ENCODE peak calls at places on chromosomes 2 and 18, in nine cellular contexts. W is suprapubic skin, P is GM12878, X is right lobe of liver, F is HCT116, D is adrenal gland, G is stomach, T is A549, U is Peyer's patch. O is an unnamed sample.

GRCh38 chr2:230160112-230160660 is 59.6 kb downstream of the SP110 start:
- DNase-seq in W (no peak), P (peak), X (peak), F (peak), D (peak), G (peak), T (peak), U (peak), O (no peak)

GRCh38 chr2:236644502-236644911 is 74.9 kb downstream of the ACKR3 start:
- DNase-seq in W (peak), P (no peak), X (no peak), F (no peak), D (no peak), G (no peak), T (no peak), U (peak), O (no peak)

GRCh38 chr2:105325389-105325963 is 4.1 kb downstream of the TGFBRAP1 start:
- DNase-seq in W (no peak), P (no peak), X (no peak), F (no peak), D (no peak), G (no peak), T (no peak), U (no peak), O (no peak)

GRCh38 chr2:143226714-143227541 is 97.7 kb downstream of the ARHGAP15 start:
- DNase-seq in W (no peak), P (no peak), X (no peak), F (no peak), D (no peak), G (no peak), T (no peak), U (no peak), O (no peak)

GRCh38 chr2:3430740-3431490 is 51.4 kb downstream of the TRAPPC12 start:
- DNase-seq in W (no peak), P (no peak), X (no peak), F (no peak), D (no peak), G (no peak), T (no peak), U (no peak), O (no peak)

GRCh38 chr2:200104015-200104414 is 148.6 kb downstream of the MAIP1 start:
- DNase-seq in W (no peak), P (no peak), X (no peak), F (no peak), D (no peak), G (no peak), T (no peak), U (no peak), O (no peak)

GRCh38 chr2:195632852-195633572 is 24.0 kb upstream of the SLC39A10 start:
- DNase-seq in W (no peak), P (no peak), X (no peak), F (no peak), D (no peak), G (no peak), T (no peak), U (no peak), O (no peak)

GRCh38 chr2:218294430-218294999 is 2.2 kb upstream of the TMBIM1 start:
- DNase-seq in W (no peak), P (no peak), X (no peak), F (no peak), D (no peak), G (peak), T (no peak), U (no peak), O (no peak)

GRCh38 chr2:167581961-167582574 is 665.3 kb downstream of the STK39 start:
- DNase-seq in W (no peak), P (no peak), X (no peak), F (no peak), D (no peak), G (no peak), T (no peak), U (no peak), O (no peak)

GRCh38 chr2:120246546-120247300 is 5.9 kb upstream of the RALB start:
- DNase-seq in W (no peak), P (no peak), X (peak), F (no peak), D (no peak), G (no peak), T (no peak), U (no peak), O (no peak)

GRCh38 chr2:100744589-100744988 is 75.3 kb upstream of the NPAS2 start:
- DNase-seq in W (no peak), P (no peak), X (no peak), F (no peak), D (no peak), G (no peak), T (no peak), U (peak), O (no peak)

GRCh38 chr18:24923138-24923537 is 428.8 kb downstream of the ZNF521 start:
- DNase-seq in W (no peak), P (no peak), X (no peak), F (no peak), D (no peak), G (no peak), T (no peak), U (no peak), O (no peak)

GRCh38 chr18:7872569-7872968 is 305.5 kb downstream of the PTPRM start:
- DNase-seq in W (no peak), P (no peak), X (no peak), F (peak), D (peak), G (no peak), T (peak), U (peak), O (no peak)

GRCh38 chr18:76687271-76688006 is 134.9 kb upstream of the ZNF236 start:
- DNase-seq in W (no peak), P (no peak), X (no peak), F (no peak), D (no peak), G (no peak), T (no peak), U (no peak), O (no peak)

GRCh38 chr2:171523339-171523931 is 1.2 kb downstream of the CYBRD1 start:
- DNase-seq in W (peak), P (no peak), X (peak), F (peak), D (peak), G (peak), T (peak), U (peak), O (no peak)
- TF ChIP-seq POLR2A in W (no peak), P (no peak), X (peak), F (no peak), D (peak), G (no peak), T (no peak), U (peak), O (no peak)

DNA sequence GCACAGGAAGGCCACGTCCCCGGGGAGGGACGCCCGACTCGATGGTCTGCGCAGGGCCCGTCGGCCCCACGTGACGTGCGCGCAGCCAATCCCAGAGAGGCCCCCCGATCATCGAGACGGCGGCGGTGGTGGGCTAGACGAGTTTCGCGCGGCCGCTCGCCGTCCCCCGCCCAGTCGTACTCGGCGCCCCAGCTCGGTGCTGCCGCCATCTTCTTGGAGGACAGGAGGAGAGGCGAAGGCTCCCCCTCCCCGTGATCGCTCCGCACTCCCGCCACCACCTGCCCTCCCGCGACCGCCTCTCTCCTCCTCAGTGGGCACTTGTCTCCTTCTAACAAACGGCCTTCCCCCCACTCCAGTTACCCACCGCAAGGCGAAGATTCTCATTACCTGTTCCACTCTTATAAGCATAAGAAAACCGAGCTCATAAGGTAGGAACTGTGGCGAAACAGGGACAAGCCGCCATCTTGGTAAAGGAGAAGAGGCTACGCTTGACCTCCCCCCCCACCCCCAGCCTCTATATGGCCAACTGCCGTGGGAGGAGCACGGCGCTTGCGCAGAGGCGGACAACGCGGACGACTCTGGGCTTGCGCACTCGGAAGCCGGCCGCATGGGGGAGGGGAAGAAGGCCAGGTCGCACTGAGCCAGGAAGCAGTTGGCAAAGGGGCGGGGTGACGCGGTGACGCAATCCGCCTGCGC is at the start of gene HDLBP:
- DNase-seq in W (peak), P (peak), X (peak), F (peak), D (peak), G (peak), T (peak), U (peak), O (peak)
- TF ChIP-seq POLR2A in W (peak), P (peak), X (peak), F (peak), D (peak), G (peak), T (peak), U (peak), O (peak)

GRCh38 chr2:129759186-129760010 is 220.1 kb upstream of the RAB6C start:
- DNase-seq in W (peak), P (no peak), X (no peak), F (no peak), D (no peak), G (no peak), T (no peak), U (no peak), O (no peak)

GRCh38 chr2:129760669-129761068 is 218.8 kb upstream of the RAB6C start:
- DNase-seq in W (peak), P (no peak), X (no peak), F (no peak), D (no peak), G (no peak), T (no peak), U (no peak), O (no peak)

GRCh38 chr2:129763190-129763846 is 216.1 kb upstream of the RAB6C start:
- DNase-seq in W (peak), P (no peak), X (no peak), F (no peak), D (no peak), G (no peak), T (no peak), U (no peak), O (no peak)

GRCh38 chr2:129762386-129763189 is 216.9 kb upstream of the RAB6C start:
- DNase-seq in W (no peak), P (no peak), X (no peak), F (no peak), D (no peak), G (no peak), T (no peak), U (no peak), O (no peak)

DNA sequence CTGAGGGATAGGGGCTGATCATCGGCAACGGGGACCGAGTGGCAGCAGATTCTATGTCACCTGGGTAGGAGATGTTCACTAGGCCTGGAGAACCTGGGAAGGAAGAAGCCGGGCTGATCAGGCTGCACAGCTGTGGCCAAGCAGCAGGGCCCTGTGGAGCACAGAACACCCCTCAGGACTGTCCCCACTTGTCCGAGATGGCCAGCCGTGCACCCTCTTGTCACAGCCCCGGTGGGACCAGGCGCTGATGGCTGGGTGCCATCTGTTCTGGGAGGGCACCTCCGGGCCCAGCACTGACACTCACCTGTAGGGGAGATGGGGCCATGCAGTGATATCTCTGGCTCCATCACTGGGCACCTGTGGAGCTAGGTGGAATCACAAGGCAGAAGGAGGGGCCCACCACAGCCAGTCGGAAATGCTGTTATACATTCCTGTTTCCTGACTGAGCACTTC is 217.9 kb upstream of the RAB6C start:
- DNase-seq in W (peak), P (no peak), X (no peak), F (no peak), D (no peak), G (peak), T (no peak), U (no peak), O (no peak)
- TF ChIP-seq POLR2A in W (no peak), P (no peak), X (no peak), F (no peak), D (no peak), G (no peak), T (no peak), U (no peak), O (no peak)

DNA sequence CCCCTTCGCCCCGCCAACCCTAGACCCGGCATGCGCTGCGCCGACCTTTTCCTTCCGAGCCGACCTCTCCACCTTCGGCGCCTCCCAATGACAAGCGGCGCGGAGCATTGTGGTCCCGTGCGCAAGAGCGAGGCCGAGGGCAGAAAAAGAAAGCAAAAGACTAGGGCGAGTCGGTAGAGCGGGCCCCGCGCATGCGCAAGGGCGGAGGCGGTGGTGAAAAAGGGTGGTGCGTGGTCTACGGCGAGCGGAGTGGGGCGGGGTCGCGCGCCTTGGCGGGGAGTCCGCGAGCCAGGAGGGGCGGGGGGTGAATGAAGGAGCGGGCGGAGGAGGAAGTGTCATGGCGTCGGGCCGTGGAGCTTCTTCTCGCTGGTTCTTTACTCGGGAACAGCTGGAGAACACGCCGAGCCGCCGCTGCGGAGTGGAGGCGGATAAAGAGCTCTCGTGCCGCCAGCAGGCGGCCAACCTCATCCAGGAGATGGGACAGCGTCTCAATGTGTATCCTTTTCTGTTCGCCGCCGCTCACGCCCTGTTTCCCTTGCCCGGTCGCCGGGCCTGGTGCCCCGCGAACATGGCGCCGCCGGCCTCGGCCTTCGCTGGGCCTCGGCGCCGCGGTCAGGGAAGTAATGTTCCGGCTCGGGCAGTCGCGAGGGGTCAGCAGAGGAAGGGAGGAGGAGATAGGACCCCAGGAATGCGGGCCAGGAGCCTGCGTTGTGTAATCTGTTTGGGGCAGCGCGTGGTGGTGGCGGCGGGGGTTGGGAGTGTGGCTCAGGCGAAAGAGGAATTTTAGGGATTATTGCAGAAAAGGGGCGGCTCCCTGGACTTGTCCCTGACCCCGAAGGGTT is at the start of gene CCNT2:
- DNase-seq in W (peak), P (peak), X (peak), F (peak), D (peak), G (peak), T (peak), U (peak), O (peak)
- TF ChIP-seq POLR2A in W (no peak), P (peak), X (peak), F (peak), D (peak), G (no peak), T (peak), U (peak), O (peak)

GRCh38 chr2:112920923-112921532 is 10.1 kb downstream of the IL37 start:
- DNase-seq in W (no peak), P (no peak), X (no peak), F (peak), D (no peak), G (no peak), T (no peak), U (no peak), O (no peak)
- TF ChIP-seq POLR2A in W (no peak), P (no peak), X (no peak), F (no peak), D (no peak), G (no peak), T (no peak), U (no peak), O (no peak)

GRCh38 chr2:201447116-201447515 is 4.1 kb downstream of the TRAK2 start:
- DNase-seq in W (no peak), P (no peak), X (no peak), F (no peak), D (no peak), G (no peak), T (no peak), U (no peak), O (no peak)
- TF ChIP-seq POLR2A in W (no peak), P (no peak), X (no peak), F (no peak), D (no peak), G (no peak), T (no peak), U (no peak), O (no peak)

DNA sequence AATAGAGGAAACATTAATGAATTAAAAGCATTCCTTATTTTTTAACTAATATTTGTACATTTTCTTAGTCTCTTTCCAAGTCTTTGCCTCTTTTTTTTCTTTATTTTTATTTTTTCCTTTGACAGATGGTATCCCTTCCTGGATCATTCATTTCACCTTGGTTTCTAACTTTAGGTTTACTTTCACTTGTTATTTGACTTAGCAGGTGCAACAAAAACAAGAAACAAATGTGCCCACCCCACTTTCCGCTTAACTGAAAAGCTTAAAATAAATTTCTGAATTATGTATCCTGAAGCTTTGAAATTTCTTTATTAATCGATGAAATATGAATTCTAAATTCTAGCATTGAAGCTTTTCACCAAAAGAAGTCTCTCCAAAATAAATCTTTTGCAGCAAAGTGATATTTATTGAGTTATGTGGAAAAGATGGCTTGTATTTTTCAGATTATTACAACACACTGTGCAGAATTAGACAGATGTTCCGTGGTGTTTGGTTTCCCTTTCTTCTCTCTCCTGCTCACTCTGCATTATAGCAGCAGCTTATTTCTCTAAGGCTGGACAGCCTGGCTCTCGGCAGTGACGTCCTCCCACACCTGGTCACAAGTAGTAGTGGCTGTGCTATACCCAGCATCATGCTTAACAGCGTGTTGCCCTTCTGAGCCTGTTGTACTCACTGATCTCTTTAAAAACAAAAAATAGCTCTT is 99.1 kb upstream of the ZNF397 start:
- DNase-seq in W (no peak), P (no peak), X (no peak), F (no peak), D (no peak), G (no peak), T (no peak), U (no peak), O (no peak)
- TF ChIP-seq POLR2A in W (no peak), P (no peak), X (no peak), F (no peak), D (no peak), G (no peak), T (no peak), U (no peak), O (no peak)

GRCh38 chr18:12287684-12288405 is 20.2 kb upstream of the TUBB6 start:
- DNase-seq in W (peak), P (no peak), X (peak), F (peak), D (peak), G (peak), T (peak), U (peak), O (no peak)
- TF ChIP-seq POLR2A in W (no peak), P (no peak), X (no peak), F (no peak), D (peak), G (no peak), T (no peak), U (no peak), O (no peak)